ENCODE peak calls at places on chromosome 1, in ten cellular contexts. H, I, L, D, G, A, T, Y, W and M are unnamed samples.

GRCh38 chr1:116710326-116711060 is 43.0 kb upstream of the IGSF3 start:
- DNase-seq in T (no peak), H (no peak), L (no peak), A (no peak), I (no peak), Y (no peak), G (no peak), D (no peak), W (no peak), M (no peak)

GRCh38 chr1:25760122-25760719 is 39.8 kb upstream of the SELENON start:
- DNase-seq in D (no peak), T (no peak), H (no peak), W (no peak), A (no peak), Y (no peak), G (no peak), L (no peak), I (no peak), M (no peak)

GRCh38 chr1:108913105-108913948 is 36.5 kb downstream of the GPSM2 start:
- DNase-seq in I (no peak), T (no peak), G (no peak), D (no peak), W (no peak), H (no peak), A (no peak), L (no peak), Y (no peak), M (no peak)

GRCh38 chr1:24959623-24959975 is 29.5 kb upstream of the RUNX3 start:
- DNase-seq in H (no peak), D (no peak), G (no peak), A (no peak), L (peak), Y (no peak), W (no peak), I (no peak), T (no peak), M (no peak)

GRCh38 chr1:70372426-70372825 is 17.9 kb upstream of the ANKRD13C start:
- DNase-seq in A (no peak), I (no peak), Y (no peak), G (no peak), H (no peak), T (no peak), W (no peak), D (no peak), L (no peak), M (no peak)

GRCh38 chr1:39268112-39268581 is 63.7 kb downstream of the MACF1 start:
- DNase-seq in H (no peak), G (peak), D (peak), I (no peak), Y (no peak), T (no peak), W (peak), L (no peak), A (peak), M (no peak)

GRCh38 chr1:207898260-207898659 is 12.7 kb downstream of the CD34 start:
- DNase-seq in T (no peak), W (no peak), A (no peak), Y (no peak), I (no peak), H (no peak), D (no peak), L (no peak), G (no peak), M (no peak)

GRCh38 chr1:156508205-156508954 is 7.8 kb upstream of the MEF2D start:
- DNase-seq in W (no peak), I (no peak), L (peak), G (no peak), A (peak), T (no peak), D (no peak), Y (no peak), H (no peak), M (no peak)

GRCh38 chr1:152497273-152497672 is 13.3 kb upstream of the LCE5A start:
- DNase-seq in H (no peak), Y (no peak), T (peak), D (no peak), A (no peak), W (peak), L (no peak), I (no peak), G (no peak), M (no peak)

GRCh38 chr1:18639335-18640055 is 8.8 kb downstream of the PAX7 start:
- DNase-seq in D (no peak), H (no peak), Y (no peak), G (no peak), I (no peak), W (no peak), A (no peak), L (no peak), T (no peak), M (no peak)

GRCh38 chr1:41689139-41689538 is 204.7 kb upstream of the EDN2 start:
- DNase-seq in A (no peak), L (no peak), W (no peak), T (no peak), I (no peak), H (no peak), D (no peak), G (no peak), Y (no peak), M (no peak)